ENCODE peak calls at places on chromosome 14, in nine cellular contexts. J is NCI-H1105 treated with DMSO at 0.1 percent for 48 hours, A is AG20443, H is PC-9, M is DMS153, W is caudate nucleus, L is NCI-H1417 treated with DMSO at 0.1 percent for 48 hours, O is AG08395, I is activated T-cell treated with anti-CD3 and anti-CD28 coated beads for 1 hour. P is an unnamed sample.
A peak's percentile ranks its signal among the peaks of the same experiment; 100 is the strongest.

GRCh38 chr14:60250318-60251035 is 1.5 kb downstream of the PPM1A start:
- DNase-seq in O (peak; percentile 8), J (peak; percentile 31), H (no peak), W (no peak), A (peak; percentile 9), L (no peak), I (no peak), M (no peak), P (peak; percentile 24)

GRCh38 chr14:59028476-59029202 is 159.8 kb upstream of the DAAM1 start:
- DNase-seq in O (peak; percentile 92), I (peak; percentile 1), W (peak; percentile 2), A (peak; percentile 89), J (peak; percentile 75), M (peak; percentile 39), L (peak; percentile 12), H (peak; percentile 56), P (peak; percentile 86)

GRCh38 chr14:100622234-100622633 is 35.0 kb upstream of the BEGAIN start:
- DNase-seq in M (peak; percentile 3), W (no peak), H (no peak), L (no peak), J (no peak), A (no peak), O (no peak), I (no peak), P (no peak)

GRCh38 chr14:75293920-75294648 is 15.5 kb downstream of the FOS start:
- DNase-seq in W (peak; percentile 78), M (peak; percentile 95), J (peak; percentile 90), I (peak; percentile 92), L (peak; percentile 86), A (peak; percentile 98), H (peak; percentile 100), O (peak; percentile 98), P (peak; percentile 96)

GRCh38 chr14:22552001-22552826 is 36.8 kb downstream of the DAD1 start:
- DNase-seq in J (no peak), A (no peak), I (no peak), L (no peak), W (no peak), H (no peak), O (no peak), M (no peak), P (no peak)

GRCh38 chr14:102034301-102034700 is 52.5 kb downstream of the HSP90AA1 start:
- DNase-seq in O (no peak), L (no peak), A (no peak), J (no peak), M (no peak), H (peak; percentile 95), I (no peak), W (no peak), P (no peak)

GRCh38 chr14:100975668-100976067 is 72.1 kb upstream of the RTL1 start:
- DNase-seq in L (no peak), H (no peak), I (no peak), O (peak; percentile 5), A (no peak), W (no peak), M (no peak), J (no peak), P (no peak)

GRCh38 chr14:93745603-93746273 is 42.5 kb downstream of the PRIMA1 start:
- DNase-seq in H (no peak), L (no peak), O (no peak), I (no peak), A (no peak), W (no peak), M (no peak), J (no peak), P (no peak)

GRCh38 chr14:83632375-83632774 is 1897.6 kb upstream of the FLRT2 start:
- DNase-seq in W (no peak), J (peak; percentile 88), I (no peak), L (no peak), H (no peak), A (no peak), M (no peak), O (no peak), P (no peak)

GRCh38 chr14:54625158-54625557 is 58.2 kb downstream of the SAMD4A start:
- DNase-seq in W (no peak), L (no peak), I (no peak), M (no peak), H (no peak), O (no peak), A (peak; percentile 54), J (no peak), P (no peak)

GRCh38 chr14:105212541-105213305 is 31.6 kb upstream of the NUDT14 start:
- DNase-seq in H (no peak), M (no peak), J (no peak), O (no peak), L (peak; percentile 71), W (no peak), A (no peak), I (no peak), P (peak; percentile 93)

GRCh38 chr14:103569436-103569835 is 6.7 kb downstream of the COA8 start:
- DNase-seq in O (no peak), I (no peak), H (no peak), A (no peak), M (no peak), J (no peak), L (peak; percentile 92), W (no peak), P (no peak)

GRCh38 chr14:35435177-35435576 is 30.6 kb upstream of the NFKBIA start:
- DNase-seq in A (no peak), H (no peak), M (no peak), L (no peak), W (no peak), J (no peak), O (no peak), I (no peak), P (no peak)

GRCh38 chr14:53953002-53953827 is 3.4 kb downstream of the BMP4 start:
- DNase-seq in J (peak; percentile 77), H (peak; percentile 80), L (no peak), A (peak; percentile 74), O (peak; percentile 48), I (no peak), M (peak; percentile 4), W (peak; percentile 55), P (peak; percentile 90)

GRCh38 chr14:34794217-34794616 is 79.8 kb upstream of the CFL2 start:
- DNase-seq in L (no peak), W (no peak), O (peak; percentile 3), A (peak; percentile 18), J (no peak), M (no peak), I (no peak), H (no peak), P (peak; percentile 7)

GRCh38 chr14:62711351-62712023 is 333.8 kb downstream of the KCNH5 start:
- DNase-seq in J (peak; percentile 42), H (no peak), A (no peak), I (no peak), M (peak; percentile 26), W (no peak), O (no peak), L (peak; percentile 52), P (no peak)

GRCh38 chr14:76705214-76705613 is 56.1 kb upstream of the VASH1 start:
- DNase-seq in J (no peak), M (no peak), L (no peak), A (no peak), I (no peak), W (no peak), H (no peak), O (no peak), P (no peak)

GRCh38 chr14:103434868-103435442 is 49.7 kb downstream of the MARK3 start:
- DNase-seq in J (no peak), H (no peak), I (no peak), O (no peak), A (no peak), L (no peak), W (no peak), M (no peak), P (no peak)

GRCh38 chr14:75042040-75042439 is 9.2 kb downstream of the MLH3 start:
- DNase-seq in H (no peak), I (no peak), M (no peak), O (no peak), L (no peak), W (no peak), A (no peak), J (no peak), P (no peak)

GRCh38 chr14:41549282-41549681 is 57.4 kb upstream of the LRFN5 start:
- DNase-seq in M (no peak), L (no peak), W (no peak), A (no peak), H (no peak), O (no peak), J (no peak), I (no peak), P (no peak)

GRCh38 chr14:76937181-76938091 is 91.1 kb downstream of the IRF2BPL start:
- DNase-seq in I (no peak), M (peak; percentile 78), L (peak; percentile 72), O (peak; percentile 97), A (peak; percentile 95), W (no peak), H (no peak), J (peak; percentile 73), P (peak; percentile 98)

GRCh38 chr14:34098045-34098984 is 147.4 kb upstream of the EGLN3 start:
- DNase-seq in I (no peak), J (no peak), H (peak; percentile 43), W (peak; percentile 3), A (peak; percentile 64), M (no peak), O (peak; percentile 66), L (no peak), P (peak; percentile 51)

GRCh38 chr14:64541971-64542838 is 1.7 kb downstream of the HSPA2 start:
- DNase-seq in L (no peak), W (no peak), I (no peak), J (no peak), M (no peak), O (no peak), A (no peak), H (no peak), P (no peak)

GRCh38 chr14:26596722-26597030 is 1.2 kb downstream of the NOVA1 start:
- DNase-seq in O (no peak), L (no peak), I (no peak), M (no peak), J (peak; percentile 42), H (no peak), A (no peak), W (peak; percentile 39), P (peak; percentile 10)

GRCh38 chr14:55850803-55851202 is 267.4 kb upstream of the PELI2 start:
- DNase-seq in M (no peak), H (peak; percentile 12), W (no peak), A (peak; percentile 62), O (peak; percentile 63), I (no peak), J (no peak), L (no peak), P (peak; percentile 17)

GRCh38 chr14:68666206-68666730 is 126.6 kb downstream of the ZFP36L1 start:
- DNase-seq in M (no peak), W (no peak), L (no peak), H (no peak), I (no peak), O (no peak), J (no peak), A (no peak), P (no peak)

GRCh38 chr14:64671591-64671990 is 32.6 kb upstream of the PLEKHG3 start:
- DNase-seq in H (no peak), W (no peak), O (peak; percentile 73), L (no peak), J (peak; percentile 69), M (peak; percentile 52), I (no peak), A (peak; percentile 73), P (peak; percentile 76)

GRCh38 chr14:75286313-75286712 is 7.7 kb downstream of the FOS start:
- DNase-seq in J (no peak), L (no peak), I (no peak), H (no peak), M (no peak), A (no peak), O (no peak), W (no peak), P (no peak)

GRCh38 chr14:64974563-64974962 is 2.4 kb upstream of the RAB15 start:
- DNase-seq in W (no peak), J (no peak), A (no peak), L (no peak), I (no peak), M (no peak), O (no peak), H (no peak), P (no peak)

GRCh38 chr14:36720657-36721056 is 59.0 kb downstream of the PAX9 start:
- DNase-seq in I (no peak), H (no peak), L (no peak), A (no peak), W (no peak), J (no peak), O (no peak), M (no peak), P (no peak)

GRCh38 chr14:22791302-22791701 is 23.9 kb downstream of the SLC7A7 start:
- DNase-seq in W (no peak), H (no peak), I (no peak), M (no peak), A (peak; percentile 69), J (no peak), L (no peak), O (peak; percentile 73), P (peak; percentile 97)